ENCODE peak calls at places on chromosomes 4 and X, in four cellular contexts. K, H, X and F are unnamed samples.
A peak's percentile ranks its signal among the peaks of the same experiment; 100 is the strongest.

GRCh38 chr4:16169491-16169890 is 56.8 kb downstream of the TAPT1 start:
- DNase-seq in K (no peak), H (no peak), X (no peak), F (no peak)

GRCh38 chr4:105715692-105716278 is 7.2 kb downstream of the GSTCD start:
- DNase-seq in K (peak; percentile 55), H (no peak), X (peak; percentile 13), F (peak; percentile 7)

GRCh38 chr4:75666299-75666698 is 6.9 kb downstream of the G3BP2 start:
- DNase-seq in K (no peak), H (no peak), X (no peak), F (no peak)

GRCh38 chr4:127400736-127401346 is 231.9 kb upstream of the INTU start:
- DNase-seq in K (peak; percentile 82), H (peak; percentile 57), X (peak; percentile 19), F (no peak)

GRCh38 chrX:52082578-52082977 is 13.6 kb upstream of the MAGED4B start:
- DNase-seq in K (no peak), H (no peak), X (no peak), F (no peak)

GRCh38 chr4:112516076-112516385 is at the start of gene NEUROG2:
- DNase-seq in K (no peak), H (no peak), X (no peak), F (no peak)

GRCh38 chr4:108144451-108144850 is 24.3 kb downstream of the LEF1 start:
- DNase-seq in K (no peak), H (no peak), X (no peak), F (no peak)

GRCh38 chr4:13985824-13986223 is 358.3 kb upstream of the BOD1L1 start:
- DNase-seq in K (no peak), H (no peak), X (no peak), F (no peak)